ENCODE peak calls at places on chromosome 3, in nine cellular contexts. G is spleen, J is body of pancreas, I is suprapubic skin, S is upper lobe of left lung, R is sigmoid colon, U is tibial nerve, H is breast epithelium, A is IMR-90. D is an unnamed sample. For H3K9me3 and H3K4me1, the result is how much of the 10 kb centered on the place peaks cover.

GRCh38 chr3:144549161-144549560 is 577.5 kb downstream of the DIPK2A start:
- DNase-seq in G (no peak), J (no peak), I (no peak), S (no peak), R (no peak), U (no peak), H (no peak), A (no peak), D (no peak)

GRCh38 chr3:52022323-52023100 is 26.8 kb upstream of the RPL29 start:
- DNase-seq in G (no peak), J (no peak), I (no peak), S (no peak), R (no peak), U (no peak), H (no peak), A (peak), D (peak)

GRCh38 chr3:76362643-76363042 is 577.3 kb upstream of the ZNF717 start:
- DNase-seq in G (no peak), J (no peak), I (no peak), S (no peak), R (no peak), U (no peak), H (no peak), A (no peak), D (no peak)

GRCh38 chr3:69748503-69748902 is 9.2 kb downstream of the MITF start:
- DNase-seq in G (no peak), J (no peak), I (no peak), S (no peak), R (no peak), U (no peak), H (no peak), A (no peak), D (no peak)

GRCh38 chr3:172437713-172438112 is 10.5 kb downstream of the GHSR start:
- DNase-seq in G (no peak), J (no peak), I (no peak), S (no peak), R (no peak), U (no peak), H (no peak), A (no peak), D (no peak)

GRCh38 chr3:147392083-147392916 is 14.0 kb downstream of the ZIC4 start:
- DNase-seq in G (peak), J (peak), I (no peak), S (peak), R (peak), U (no peak), H (no peak), A (no peak), D (no peak)

GRCh38 chr3:13234155-13234505 is 160.9 kb upstream of the IQSEC1 start:
- DNase-seq in G (no peak), J (no peak), I (no peak), S (no peak), R (no peak), U (no peak), H (no peak), A (no peak), D (no peak)

GRCh38 chr3:38580450-38581382 is 68.8 kb downstream of the SCN5A start:
- DNase-seq in G (peak), J (no peak), I (peak), S (peak), R (no peak), U (no peak), H (no peak), A (no peak), D (no peak)

GRCh38 chr3:198032445-198032936 is 72.5 kb downstream of the LMLN start:
- DNase-seq in G (no peak), J (no peak), I (no peak), S (no peak), R (no peak), U (no peak), H (no peak), A (peak), D (no peak)

GRCh38 chr3:160616721-160617120 is 51.4 kb upstream of the KPNA4 start:
- DNase-seq in G (no peak), J (no peak), I (no peak), S (no peak), R (no peak), U (no peak), H (no peak), A (peak), D (no peak)

GRCh38 chr3:102544741-102545140 is 109.9 kb downstream of the ZPLD1 start:
- DNase-seq in G (no peak), J (no peak), I (no peak), S (no peak), R (no peak), U (no peak), H (no peak), A (no peak), D (no peak)

GRCh38 chr3:57727096-57727495 is 29.0 kb upstream of the SLMAP start:
- DNase-seq in G (no peak), J (no peak), I (no peak), S (no peak), R (no peak), U (no peak), H (no peak), A (peak), D (no peak)

GRCh38 chr3:116083686-116084085 is 361.6 kb downstream of the LSAMP start:
- DNase-seq in G (no peak), J (no peak), I (no peak), S (no peak), R (no peak), U (no peak), H (no peak), A (peak), D (no peak)

GRCh38 chr3:70090322-70090913 is 90.9 kb downstream of the SAMMSON start:
- DNase-seq in G (no peak), J (peak), I (no peak), S (no peak), R (no peak), U (peak), H (no peak), A (peak), D (no peak)

GRCh38 chr3:155026999-155027591 is 53.0 kb upstream of the MME start:
- DNase-seq in G (no peak), J (no peak), I (no peak), S (no peak), R (no peak), U (peak), H (no peak), A (peak), D (no peak)

GRCh38 chr3:160473233-160473632 is 23.6 kb upstream of the TRIM59 start:
- DNase-seq in G (no peak), J (no peak), I (no peak), S (no peak), R (no peak), U (no peak), H (no peak), A (peak), D (no peak)

GRCh38 chr3:100899440-100900091 is 93.7 kb downstream of the ABI3BP start:
- DNase-seq in G (no peak), J (no peak), I (no peak), S (no peak), R (no peak), U (no peak), H (no peak), A (no peak), D (no peak)

GRCh38 chr3:142645236-142645793 is 49.1 kb downstream of the PLS1 start:
- DNase-seq in G (no peak), J (no peak), I (no peak), S (no peak), R (no peak), U (no peak), H (no peak), A (peak), D (no peak)

GRCh38 chr3:10456981-10457380 is 48.4 kb downstream of the ATP2B2 start:
- DNase-seq in G (no peak), J (no peak), I (no peak), S (no peak), R (no peak), U (no peak), H (no peak), A (no peak), D (no peak)

GRCh38 chr3:105904251-105904650 is 35.4 kb upstream of the CBLB start:
- DNase-seq in G (no peak), J (no peak), I (no peak), S (no peak), R (no peak), U (no peak), H (no peak), A (peak), D (no peak)

GRCh38 chr3:33954956-33955355 is 156.5 kb downstream of the PDCD6IP start:
- DNase-seq in G (no peak), J (no peak), I (no peak), S (no peak), R (no peak), U (no peak), H (no peak), A (no peak), D (no peak)

GRCh38 chr3:56119575-56120349 is 348.5 kb downstream of the ERC2 start:
- DNase-seq in G (no peak), J (peak), I (peak), S (no peak), R (peak), U (peak), H (no peak), A (peak), D (no peak)

GRCh38 chr3:17157713-17158112 is 273.0 kb downstream of the PLCL2 start:
- DNase-seq in G (no peak), J (peak), I (no peak), S (no peak), R (no peak), U (no peak), H (no peak), A (peak), D (no peak)

GRCh38 chr3:57791245-57791644 is 35.1 kb downstream of the SLMAP start:
- DNase-seq in G (no peak), J (no peak), I (no peak), S (no peak), R (no peak), U (no peak), H (no peak), A (peak), D (no peak)

GRCh38 chr3:138434276-138434874 is at the start of gene ESYT3:
- DNase-seq in G (no peak), J (peak), I (peak), S (peak), R (peak), U (peak), H (peak), A (peak), D (peak)

DNA sequence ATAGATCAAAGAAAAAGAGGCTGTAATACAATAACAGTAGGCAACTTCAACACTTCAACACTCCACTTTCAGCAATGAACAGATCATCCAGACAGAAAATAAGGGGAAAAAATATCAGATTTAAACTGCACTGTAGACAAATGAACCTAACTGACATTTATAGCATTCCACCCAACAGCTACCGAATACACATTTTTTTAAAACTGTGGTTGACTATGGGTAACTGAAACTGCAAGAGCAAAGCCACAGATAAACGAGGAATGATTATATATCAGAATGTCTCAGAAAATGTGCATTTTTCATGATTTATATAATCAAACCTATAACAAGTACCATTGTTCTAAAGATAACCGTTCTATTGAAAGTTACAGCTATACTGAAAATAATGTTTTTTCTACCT is 514.9 kb upstream of the DPPA4 start:
- DNase-seq in G (no peak), J (no peak), I (no peak), S (no peak), R (no peak), U (no peak), H (no peak), A (no peak), D (no peak)
- H3K9me3 ChIP-seq in G (under half), J (under half), I (under half), S (under half), R (under half), U (under half), H (under half), A (under half), D (under half)

GRCh38 chr3:190360228-190360627 is 27.7 kb upstream of the CLDN16 start:
- DNase-seq in G (no peak), J (no peak), I (no peak), S (no peak), R (no peak), U (no peak), H (no peak), A (no peak), D (no peak)
- H3K4me1 ChIP-seq in G (under half), J (under half), I (under half), S (under half), R (under half), U (under half), H (under half), A (under half), D (under half)

GRCh38 chr3:4984511-4984864 is 5.3 kb downstream of the BHLHE40 start:
- DNase-seq in G (no peak), J (no peak), I (no peak), S (no peak), R (no peak), U (no peak), H (no peak), A (peak), D (no peak)
- TF ChIP-seq POLR2A in G (no peak), J (no peak), I (peak), S (no peak), R (no peak), U (no peak), H (no peak), A (no peak), D (no peak)

GRCh38 chr3:178989821-178990220 is 81.8 kb downstream of the ZMAT3 start:
- DNase-seq in G (no peak), J (no peak), I (no peak), S (no peak), R (no peak), U (no peak), H (no peak), A (no peak), D (no peak)
- H3K9me3 ChIP-seq in G (half or more), J (under half), I (under half), S (under half), R (under half), U (under half), H (half or more), A (under half), D (under half)

GRCh38 chr3:129181834-129182233 is 1.9 kb downstream of the CNBP start:
- DNase-seq in G (no peak), J (no peak), I (no peak), S (no peak), R (no peak), U (no peak), H (no peak), A (no peak), D (no peak)
- H3K4me1 ChIP-seq in G (half or more), J (half or more), I (half or more), S (half or more), R (half or more), U (half or more), H (under half), A (under half), D (under half)

D was measured in uterus.